ENCODE peak calls at places on chromosome 12, in five cellular contexts. F is HEK293T, M is fibroblast of the aortic adventitia, E is cortex of kidney, V is WERI-Rb-1. H is an unnamed sample.

GRCh38 chr12:118213452-118213851 is 77.5 kb downstream of the PEBP1 start:
- DNase-seq in F (no peak), V (no peak), M (no peak), E (no peak), H (no peak)

GRCh38 chr12:122878780-122879612 is 16.9 kb downstream of the VPS37B start:
- DNase-seq in F (no peak), M (no peak), V (no peak), E (no peak), H (no peak)

GRCh38 chr12:49019435-49020317 is 1.1 kb upstream of the PRKAG1 start:
- DNase-seq in E (no peak), V (peak), M (peak), F (peak), H (no peak)

GRCh38 chr12:109631236-109632150 is 57.9 kb downstream of the MVK start:
- DNase-seq in E (no peak), F (no peak), M (no peak), V (no peak), H (no peak)

GRCh38 chr12:123044351-123044750 is 63.9 kb downstream of the ARL6IP4 start:
- DNase-seq in E (no peak), F (no peak), V (no peak), M (no peak), H (no peak)

GRCh38 chr12:26520154-26520553 is 312.8 kb downstream of the ITPR2 start:
- DNase-seq in F (no peak), V (no peak), E (no peak), M (peak), H (no peak)

GRCh38 chr12:130477701-130478100 is 140.0 kb downstream of the PIWIL1 start:
- DNase-seq in M (no peak), E (no peak), V (no peak), F (no peak), H (no peak)

GRCh38 chr12:56040963-56041578 is 647 bp upstream of the RPS26 start:
- DNase-seq in M (no peak), V (peak), E (no peak), F (no peak), H (no peak)

GRCh38 chr12:93514853-93515252 is 47.5 kb downstream of the MRPL42 start:
- DNase-seq in F (no peak), E (no peak), M (peak), V (no peak), H (no peak)

GRCh38 chr12:20367731-20368652 is at the start of gene PDE3A:
- DNase-seq in F (peak), E (no peak), M (peak), V (peak), H (no peak)

GRCh38 chr12:84701041-84701440 is 211.6 kb downstream of the SLC6A15 start:
- DNase-seq in M (no peak), E (no peak), V (no peak), F (no peak), H (no peak)

GRCh38 chr12:111636209-111636928 is 37.3 kb upstream of the ATXN2 start:
- DNase-seq in M (peak), E (no peak), F (no peak), V (no peak), H (no peak)

GRCh38 chr12:127485528-127485927 is 781.4 kb upstream of the TMEM132C start:
- DNase-seq in M (peak), F (no peak), E (no peak), V (peak), H (no peak)

GRCh38 chr12:95548539-95549391 is 2.5 kb downstream of the USP44 start:
- DNase-seq in E (no peak), V (peak), F (peak), M (peak), H (no peak)

GRCh38 chr12:53492830-53493609 is 6.2 kb downstream of the MAP3K12 start:
- DNase-seq in E (peak), F (peak), M (peak), V (peak), H (peak)

GRCh38 chr12:110704231-110704630 is 15.3 kb upstream of the HVCN1 start:
- DNase-seq in E (no peak), F (no peak), V (no peak), M (no peak), H (no peak)

GRCh38 chr12:107917912-107918800 is 143.7 kb downstream of the ASCL4 start:
- DNase-seq in V (peak), F (peak), M (peak), E (no peak), H (no peak)

GRCh38 chr12:88362439-88362838 is 217.8 kb downstream of the KITLG start:
- DNase-seq in M (peak), V (no peak), E (no peak), F (no peak), H (no peak)

GRCh38 chr12:47223848-47224213 is 144.1 kb upstream of the AMIGO2 start:
- DNase-seq in E (no peak), F (no peak), V (no peak), M (peak), H (no peak)

GRCh38 chr12:80821513-80822000 is 104.8 kb downstream of the MYF5 start:
- DNase-seq in V (no peak), F (no peak), M (no peak), E (no peak), H (no peak)

GRCh38 chr12:25200703-25201102 is 5.7 kb downstream of the ETFRF1 start:
- DNase-seq in E (no peak), F (no peak), M (peak), V (no peak), H (no peak)

GRCh38 chr12:113403435-113404415 is at the start of gene SDS:
- DNase-seq in V (no peak), F (no peak), E (no peak), M (peak), H (no peak)

GRCh38 chr12:59067068-59067467 is 146.8 kb upstream of the LRIG3 start:
- DNase-seq in E (no peak), F (no peak), M (peak), V (peak), H (no peak)

GRCh38 chr12:22318122-22318737 is 16.3 kb downstream of the ST8SIA1 start:
- DNase-seq in F (no peak), E (no peak), M (peak), V (no peak), H (no peak)

GRCh38 chr12:19186722-19187661 is 57.5 kb downstream of the PLEKHA5 start:
- DNase-seq in F (peak), V (peak), M (peak), E (no peak), H (no peak)

GRCh38 chr12:90896164-90896563 is 58.8 kb downstream of the CCER1 start:
- DNase-seq in V (no peak), M (peak), E (no peak), F (no peak), H (no peak)

GRCh38 chr12:109729837-109730200 is 16.2 kb downstream of the FAM222A start:
- DNase-seq in F (no peak), E (no peak), M (no peak), V (no peak), H (no peak)

GRCh38 chr12:105257321-105257728 is 21.4 kb upstream of the APPL2 start:
- DNase-seq in M (peak), F (no peak), E (no peak), V (no peak), H (no peak)

H was measured in central memory CD8-positive, alpha-beta T cell.